ENCODE peak calls at places on chromosomes 3 and 15, in nine cellular contexts. One of them, this sample, is unnamed.

GRCh38 chr3:101643861-101644613 is 32.9 kb downstream of the ZBTB11 start:
- DNase-seq in Panc1: no peak
- DNase-seq in choroid plexus epithelial cell: peak; percentile 20
- DNase-seq in spleen: no peak
- DNase-seq in esophagus squamous epithelium: no peak
- DNase-seq in stomach: no peak
- DNase-seq in sigmoid colon: no peak
- DNase-seq in breast epithelium: no peak
- DNase-seq in cardiac muscle cell: no peak
- DNase-seq in this sample: peak; percentile 59

GRCh38 chr3:10423171-10423882 is 82.1 kb downstream of the ATP2B2 start:
- DNase-seq in stomach: no peak
- DNase-seq in Panc1: no peak
- DNase-seq in sigmoid colon: no peak
- DNase-seq in spleen: no peak
- DNase-seq in esophagus squamous epithelium: no peak
- DNase-seq in cardiac muscle cell: no peak
- DNase-seq in breast epithelium: no peak
- DNase-seq in choroid plexus epithelial cell: no peak
- DNase-seq in this sample: no peak

GRCh38 chr15:92409521-92409920 is 15.8 kb downstream of the ST8SIA2 start:
- DNase-seq in breast epithelium: no peak
- DNase-seq in esophagus squamous epithelium: no peak
- DNase-seq in spleen: no peak
- DNase-seq in sigmoid colon: no peak
- DNase-seq in cardiac muscle cell: no peak
- DNase-seq in Panc1: no peak
- DNase-seq in stomach: no peak
- DNase-seq in choroid plexus epithelial cell: no peak
- DNase-seq in this sample: no peak

GRCh38 chr3:177882124-177882648 is 654.0 kb upstream of the KCNMB2 start:
- DNase-seq in cardiac muscle cell: no peak
- DNase-seq in Panc1: no peak
- DNase-seq in sigmoid colon: no peak
- DNase-seq in breast epithelium: no peak
- DNase-seq in esophagus squamous epithelium: no peak
- DNase-seq in choroid plexus epithelial cell: no peak
- DNase-seq in spleen: no peak
- DNase-seq in stomach: no peak
- DNase-seq in this sample: no peak

GRCh38 chr3:77605865-77606264 is 566.0 kb downstream of the ROBO2 start:
- DNase-seq in sigmoid colon: no peak
- DNase-seq in esophagus squamous epithelium: no peak
- DNase-seq in breast epithelium: no peak
- DNase-seq in spleen: no peak
- DNase-seq in choroid plexus epithelial cell: no peak
- DNase-seq in Panc1: no peak
- DNase-seq in stomach: no peak
- DNase-seq in cardiac muscle cell: no peak
- DNase-seq in this sample: no peak

GRCh38 chr3:194955979-194956696 is 270.5 kb downstream of the FAM43A start:
- DNase-seq in stomach: no peak
- DNase-seq in sigmoid colon: peak; percentile 43
- DNase-seq in Panc1: no peak
- DNase-seq in spleen: no peak
- DNase-seq in esophagus squamous epithelium: no peak
- DNase-seq in breast epithelium: no peak
- DNase-seq in cardiac muscle cell: no peak
- DNase-seq in choroid plexus epithelial cell: no peak
- DNase-seq in this sample: no peak

GRCh38 chr15:78207641-78208340 is 26.6 kb downstream of the ACSBG1 start:
- DNase-seq in spleen: no peak
- DNase-seq in Panc1: no peak
- DNase-seq in stomach: peak; percentile 15
- DNase-seq in esophagus squamous epithelium: no peak
- DNase-seq in breast epithelium: peak; percentile 27
- DNase-seq in cardiac muscle cell: no peak
- DNase-seq in sigmoid colon: no peak
- DNase-seq in choroid plexus epithelial cell: no peak
- DNase-seq in this sample: no peak

GRCh38 chr15:85542895-85543331 is 162.5 kb downstream of the AKAP13 start:
- DNase-seq in breast epithelium: no peak
- DNase-seq in stomach: no peak
- DNase-seq in esophagus squamous epithelium: no peak
- DNase-seq in cardiac muscle cell: no peak
- DNase-seq in Panc1: no peak
- DNase-seq in spleen: no peak
- DNase-seq in choroid plexus epithelial cell: no peak
- DNase-seq in sigmoid colon: no peak
- DNase-seq in this sample: no peak

GRCh38 chr15:94582368-94582767 is 351.0 kb downstream of the MCTP2 start:
- DNase-seq in breast epithelium: no peak
- DNase-seq in stomach: no peak
- DNase-seq in esophagus squamous epithelium: no peak
- DNase-seq in sigmoid colon: peak; percentile 70
- DNase-seq in choroid plexus epithelial cell: peak; percentile 25
- DNase-seq in cardiac muscle cell: peak; percentile 67
- DNase-seq in spleen: no peak
- DNase-seq in Panc1: peak; percentile 17
- DNase-seq in this sample: no peak

GRCh38 chr3:197181751-197182150 is 116.7 kb downstream of the DLG1 start:
- DNase-seq in cardiac muscle cell: no peak
- DNase-seq in breast epithelium: no peak
- DNase-seq in sigmoid colon: no peak
- DNase-seq in choroid plexus epithelial cell: peak; percentile 96
- DNase-seq in Panc1: no peak
- DNase-seq in esophagus squamous epithelium: no peak
- DNase-seq in stomach: no peak
- DNase-seq in spleen: no peak
- DNase-seq in this sample: no peak

GRCh38 chr15:43225201-43225949 is 4.6 kb upstream of the EPB42 start:
- DNase-seq in Panc1: peak; percentile 45
- DNase-seq in choroid plexus epithelial cell: peak; percentile 87
- DNase-seq in esophagus squamous epithelium: no peak
- DNase-seq in spleen: no peak
- DNase-seq in breast epithelium: no peak
- DNase-seq in stomach: no peak
- DNase-seq in cardiac muscle cell: peak; percentile 67
- DNase-seq in sigmoid colon: no peak
- DNase-seq in this sample: no peak

GRCh38 chr3:120394343-120394742 is 45.2 kb upstream of the LRRC58 start:
- DNase-seq in stomach: no peak
- DNase-seq in choroid plexus epithelial cell: no peak
- DNase-seq in esophagus squamous epithelium: no peak
- DNase-seq in spleen: no peak
- DNase-seq in breast epithelium: no peak
- DNase-seq in sigmoid colon: no peak
- DNase-seq in Panc1: no peak
- DNase-seq in cardiac muscle cell: no peak
- DNase-seq in this sample: no peak

GRCh38 chr3:58672451-58672850 is 5.9 kb upstream of the FAM3D start:
- DNase-seq in esophagus squamous epithelium: no peak
- DNase-seq in spleen: no peak
- DNase-seq in choroid plexus epithelial cell: no peak
- DNase-seq in stomach: peak; percentile 59
- DNase-seq in breast epithelium: no peak
- DNase-seq in sigmoid colon: no peak
- DNase-seq in Panc1: no peak
- DNase-seq in cardiac muscle cell: no peak
- DNase-seq in this sample: no peak

GRCh38 chr3:3799173-3800075 is at the start of gene LRRN1:
- DNase-seq in Panc1: no peak
- DNase-seq in choroid plexus epithelial cell: no peak
- DNase-seq in cardiac muscle cell: peak; percentile 75
- DNase-seq in esophagus squamous epithelium: peak; percentile 6
- DNase-seq in stomach: peak; percentile 76
- DNase-seq in spleen: peak; percentile 93
- DNase-seq in breast epithelium: peak; percentile 72
- DNase-seq in sigmoid colon: peak; percentile 61
- DNase-seq in this sample: no peak

GRCh38 chr3:173553635-173554280 is 156.2 kb downstream of the NLGN1 start:
- DNase-seq in cardiac muscle cell: peak; percentile 62
- DNase-seq in esophagus squamous epithelium: no peak
- DNase-seq in Panc1: peak; percentile 15
- DNase-seq in choroid plexus epithelial cell: peak; percentile 58
- DNase-seq in stomach: no peak
- DNase-seq in breast epithelium: no peak
- DNase-seq in sigmoid colon: no peak
- DNase-seq in spleen: no peak
- DNase-seq in this sample: no peak

DNA sequence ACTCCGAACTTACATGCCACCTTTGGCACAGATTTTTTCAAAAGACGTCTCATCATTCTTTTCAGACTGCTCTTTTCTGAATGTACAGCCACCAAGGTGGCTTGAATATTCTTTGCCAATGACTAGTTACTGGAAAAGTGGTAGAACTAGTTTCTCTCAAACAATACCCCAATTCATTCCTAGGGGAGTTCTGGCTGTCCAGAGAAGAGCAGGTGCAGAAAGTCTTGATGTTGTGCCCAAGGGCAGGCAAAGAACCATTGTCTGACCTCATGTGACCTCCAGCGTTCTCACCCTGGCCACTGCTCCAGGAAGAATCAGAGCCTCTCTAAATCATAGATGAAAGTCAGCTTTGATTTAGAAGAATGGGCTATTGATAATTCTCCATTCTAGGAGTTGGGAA is 5.5 kb downstream of the LMOD3 start:
- DNase-seq in sigmoid colon: no peak
- DNase-seq in choroid plexus epithelial cell: no peak
- DNase-seq in Panc1: no peak
- DNase-seq in esophagus squamous epithelium: no peak
- DNase-seq in spleen: no peak
- DNase-seq in breast epithelium: no peak
- DNase-seq in cardiac muscle cell: no peak
- DNase-seq in stomach: peak; percentile 47
- DNase-seq in this sample: no peak
- H3K4me3 ChIP-seq in sigmoid colon: no peak overlapping the region
- H3K4me3 ChIP-seq in choroid plexus epithelial cell: no peak overlapping the region
- H3K4me3 ChIP-seq in Panc1: no peak overlapping the region
- H3K4me3 ChIP-seq in esophagus squamous epithelium: no peak overlapping the region
- H3K4me3 ChIP-seq in spleen: no peak overlapping the region
- H3K4me3 ChIP-seq in breast epithelium: no peak overlapping the region
- H3K4me3 ChIP-seq in cardiac muscle cell: no peak overlapping the region
- H3K4me3 ChIP-seq in stomach: no peak overlapping the region
- H3K4me3 ChIP-seq in this sample: no peak overlapping the region

GRCh38 chr3:64187065-64187959 is 38.0 kb downstream of the PRICKLE2 start:
- DNase-seq in breast epithelium: no peak
- DNase-seq in cardiac muscle cell: peak; percentile 14
- DNase-seq in Panc1: peak; percentile 82
- DNase-seq in sigmoid colon: peak; percentile 94
- DNase-seq in stomach: peak; percentile 40
- DNase-seq in spleen: no peak
- DNase-seq in esophagus squamous epithelium: no peak
- DNase-seq in choroid plexus epithelial cell: peak; percentile 98
- DNase-seq in this sample: peak; percentile 94
- TF ChIP-seq CTCF in breast epithelium: no peak
- TF ChIP-seq CTCF in cardiac muscle cell: no peak
- TF ChIP-seq CTCF in Panc1: no peak
- TF ChIP-seq CTCF in sigmoid colon: peak; percentile 14
- TF ChIP-seq CTCF in stomach: no peak
- TF ChIP-seq CTCF in spleen: no peak
- TF ChIP-seq CTCF in esophagus squamous epithelium: no peak
- TF ChIP-seq CTCF in choroid plexus epithelial cell: peak; percentile 46
- TF ChIP-seq CTCF in this sample: no peak

DNA sequence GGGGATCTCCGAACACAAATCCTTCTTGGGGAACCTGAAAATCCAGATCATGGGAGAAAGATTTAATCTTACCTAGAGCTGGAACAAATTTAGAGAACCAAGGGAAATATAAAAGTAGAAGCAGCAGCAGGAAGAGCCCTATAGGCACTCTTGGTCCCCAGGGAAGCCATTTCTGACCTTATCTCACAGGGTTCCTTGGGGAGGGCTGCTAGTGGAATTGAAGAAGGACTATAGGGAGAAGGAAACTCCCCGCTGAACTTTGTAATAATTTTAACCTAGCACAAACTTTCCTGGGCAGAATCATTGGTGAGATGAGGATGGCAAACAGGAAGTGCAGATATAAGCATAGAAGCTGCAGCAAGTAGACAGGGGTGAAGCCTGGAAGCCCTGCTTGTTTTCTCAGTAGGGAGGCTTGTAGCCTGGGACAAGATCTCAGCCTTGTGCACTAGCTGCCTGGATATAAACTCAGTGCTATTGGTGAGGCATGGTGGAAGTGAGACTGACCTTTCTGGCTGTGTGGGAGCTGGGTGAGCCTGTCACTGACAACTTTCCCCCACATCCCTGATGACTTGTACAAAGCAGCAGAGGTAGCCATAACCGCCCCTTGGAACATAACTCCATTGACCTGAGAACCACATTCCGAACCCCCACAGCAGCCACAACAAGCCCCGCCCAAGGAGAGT is 343.0 kb upstream of the TGFBR2 start:
- DNase-seq in esophagus squamous epithelium: no peak
- DNase-seq in choroid plexus epithelial cell: no peak
- DNase-seq in spleen: no peak
- DNase-seq in Panc1: no peak
- DNase-seq in sigmoid colon: no peak
- DNase-seq in stomach: no peak
- DNase-seq in breast epithelium: no peak
- DNase-seq in cardiac muscle cell: no peak
- DNase-seq in this sample: no peak
- H3K4me3 ChIP-seq in esophagus squamous epithelium: no peak overlapping the region
- H3K4me3 ChIP-seq in choroid plexus epithelial cell: no peak overlapping the region
- H3K4me3 ChIP-seq in spleen: no peak overlapping the region
- H3K4me3 ChIP-seq in Panc1: no peak overlapping the region
- H3K4me3 ChIP-seq in sigmoid colon: no peak overlapping the region
- H3K4me3 ChIP-seq in stomach: no peak overlapping the region
- H3K4me3 ChIP-seq in breast epithelium: no peak overlapping the region
- H3K4me3 ChIP-seq in cardiac muscle cell: no peak overlapping the region
- H3K4me3 ChIP-seq in this sample: no peak overlapping the region

GRCh38 chr3:33883538-33884203 is 85.2 kb downstream of the PDCD6IP start:
- DNase-seq in Panc1: peak; percentile 17
- DNase-seq in stomach: no peak
- DNase-seq in spleen: no peak
- DNase-seq in choroid plexus epithelial cell: peak; percentile 71
- DNase-seq in cardiac muscle cell: peak; percentile 69
- DNase-seq in esophagus squamous epithelium: no peak
- DNase-seq in sigmoid colon: no peak
- DNase-seq in breast epithelium: no peak
- DNase-seq in this sample: no peak
- TF ChIP-seq CTCF in Panc1: peak; percentile 53
- TF ChIP-seq CTCF in stomach: peak; percentile 33
- TF ChIP-seq CTCF in spleen: peak; percentile 88
- TF ChIP-seq CTCF in choroid plexus epithelial cell: peak; percentile 73
- TF ChIP-seq CTCF in cardiac muscle cell: peak; percentile 78
- TF ChIP-seq CTCF in esophagus squamous epithelium: peak; percentile 69
- TF ChIP-seq CTCF in sigmoid colon: peak; percentile 77
- TF ChIP-seq CTCF in breast epithelium: peak; percentile 73
- TF ChIP-seq CTCF in this sample: peak; percentile 56

GRCh38 chr3:192408721-192409151 is 318.6 kb downstream of the FGF12 start:
- DNase-seq in Panc1: no peak
- DNase-seq in breast epithelium: no peak
- DNase-seq in stomach: no peak
- DNase-seq in esophagus squamous epithelium: no peak
- DNase-seq in spleen: peak; percentile 70
- DNase-seq in choroid plexus epithelial cell: no peak
- DNase-seq in sigmoid colon: no peak
- DNase-seq in cardiac muscle cell: peak; percentile 24
- DNase-seq in this sample: no peak
- H3K4me3 ChIP-seq in Panc1: no peak overlapping the region
- H3K4me3 ChIP-seq in breast epithelium: peak overlapping the region; percentile 57
- H3K4me3 ChIP-seq in stomach: peak overlapping the region; percentile 51
- H3K4me3 ChIP-seq in esophagus squamous epithelium: peak overlapping the region; percentile 60
- H3K4me3 ChIP-seq in spleen: peak overlapping the region; percentile 21
- H3K4me3 ChIP-seq in choroid plexus epithelial cell: peak overlapping the region; percentile 46
- H3K4me3 ChIP-seq in sigmoid colon: peak overlapping the region; percentile 43
- H3K4me3 ChIP-seq in cardiac muscle cell: peak overlapping the region; percentile 55
- H3K4me3 ChIP-seq in this sample: no peak overlapping the region

GRCh38 chr3:154301556-154301955 is 22.7 kb downstream of the DHX36 start:
- DNase-seq in Panc1: no peak
- DNase-seq in stomach: no peak
- DNase-seq in esophagus squamous epithelium: no peak
- DNase-seq in spleen: no peak
- DNase-seq in breast epithelium: no peak
- DNase-seq in sigmoid colon: no peak
- DNase-seq in cardiac muscle cell: no peak
- DNase-seq in choroid plexus epithelial cell: peak; percentile 5
- DNase-seq in this sample: no peak
- TF ChIP-seq CTCF in Panc1: no peak
- TF ChIP-seq CTCF in stomach: no peak
- TF ChIP-seq CTCF in esophagus squamous epithelium: no peak
- TF ChIP-seq CTCF in spleen: no peak
- TF ChIP-seq CTCF in breast epithelium: no peak
- TF ChIP-seq CTCF in sigmoid colon: no peak
- TF ChIP-seq CTCF in cardiac muscle cell: no peak
- TF ChIP-seq CTCF in choroid plexus epithelial cell: peak; percentile 6
- TF ChIP-seq CTCF in this sample: no peak

This sample was measured in AG04449.